ENCODE peak calls at places on chromosomes 4 and X, in eight cellular contexts. W is ELR; T is ureter; C is activated CD8-positive, alpha-beta memory T cell treated with anti-CD3 and anti-CD28 coated beads, Interleukin-2, amount 50 U/mL, for 48 hours; E is A549; N is suprapubic skin; B is mesendoderm; Q is HL-60. V is an unnamed sample.

GRCh38 chrX:109774136-109774535 is 41.1 kb upstream of the ACSL4 start:
- DNase-seq in N (no peak), B (no peak), W (no peak), C (no peak), T (no peak), Q (no peak), E (no peak), V (no peak)

GRCh38 chr4:110487873-110488272 is 11.9 kb downstream of the ENPEP start:
- DNase-seq in E (no peak), T (no peak), W (no peak), C (no peak), B (peak; percentile 28), N (no peak), Q (no peak), V (peak; percentile 19)

GRCh38 chrX:86507337-86507736 is 359.1 kb downstream of the DACH2 start:
- DNase-seq in Q (no peak), W (no peak), E (no peak), C (no peak), T (no peak), B (no peak), N (no peak), V (no peak)

GRCh38 chrX:22300130-22300529 is 27.4 kb downstream of the CBLL2 start:
- DNase-seq in C (no peak), T (no peak), E (peak; percentile 5), B (peak; percentile 41), W (peak; percentile 40), Q (no peak), N (no peak), V (peak; percentile 75)

GRCh38 chrX:107154787-107155620 is 36.4 kb upstream of the RBM41 start:
- DNase-seq in Q (no peak), W (peak; percentile 54), E (peak; percentile 30), N (no peak), T (no peak), B (peak; percentile 6), C (peak; percentile 49), V (peak; percentile 81)

GRCh38 chr4:182918791-182919302 is 1.7 kb upstream of the DCTD start:
- DNase-seq in N (no peak), Q (peak; percentile 10), B (no peak), C (no peak), T (no peak), W (no peak), E (no peak), V (no peak)

GRCh38 chr4:12360391-12360790 is 931.7 kb upstream of the HS3ST1 start:
- DNase-seq in W (no peak), T (no peak), N (no peak), C (no peak), B (no peak), E (no peak), Q (no peak), V (peak; percentile 38)

GRCh38 chr4:143359794-143360193 is 23.1 kb downstream of the GAB1 start:
- DNase-seq in E (no peak), T (no peak), N (no peak), Q (no peak), W (no peak), C (no peak), B (no peak), V (no peak)

GRCh38 chr4:24895461-24895860 is 17.4 kb downstream of the CCDC149 start:
- DNase-seq in T (no peak), E (no peak), C (no peak), B (no peak), Q (no peak), W (no peak), N (no peak), V (no peak)

GRCh38 chrX:54435121-54435520 is 5.1 kb upstream of the TSR2 start:
- DNase-seq in N (no peak), Q (no peak), T (no peak), W (no peak), B (no peak), E (no peak), C (no peak), V (no peak)

GRCh38 chrX:37423864-37424569 is 74.9 kb downstream of the PRRG1 start:
- DNase-seq in E (no peak), B (peak; percentile 16), N (no peak), Q (no peak), C (no peak), W (peak; percentile 24), T (no peak), V (peak; percentile 78)

GRCh38 chr4:169263791-169264392 is 6.9 kb downstream of the SH3RF1 start:
- DNase-seq in W (no peak), N (no peak), E (no peak), B (no peak), Q (no peak), C (no peak), T (no peak), V (no peak)

GRCh38 chr4:168408620-168409019 is 71.7 kb downstream of the DDX60L start:
- DNase-seq in N (peak; percentile 75), C (no peak), T (peak; percentile 52), B (no peak), W (peak; percentile 91), Q (no peak), E (peak; percentile 79), V (peak; percentile 86)

GRCh38 chr4:111501946-111502345 is 643.3 kb upstream of the FAM241A start:
- DNase-seq in C (no peak), B (no peak), Q (no peak), W (no peak), N (no peak), T (no peak), E (no peak), V (no peak)

GRCh38 chrX:65688403-65688881 is 21.0 kb downstream of the MSN start:
- DNase-seq in T (no peak), E (no peak), C (no peak), W (peak; percentile 66), B (no peak), Q (no peak), N (no peak), V (no peak)

GRCh38 chrX:109578916-109579315 is 42.3 kb downstream of the NXT2 start:
- DNase-seq in Q (no peak), B (no peak), E (no peak), C (no peak), N (no peak), W (no peak), T (no peak), V (no peak)

GRCh38 chrX:1453390-1453783 is 678 bp upstream of the ASMTL start:
- DNase-seq in Q (no peak), T (no peak), W (no peak), E (no peak), B (no peak), N (peak; percentile 94), C (no peak), V (no peak)

GRCh38 chrX:48989483-48989882 is 12.6 kb downstream of the GRIPAP1 start:
- DNase-seq in B (no peak), E (no peak), C (no peak), W (no peak), T (no peak), Q (no peak), N (no peak), V (no peak)

GRCh38 chrX:143466130-143466529 is 51.1 kb downstream of the SPANXN3 start:
- DNase-seq in W (no peak), N (no peak), C (no peak), B (no peak), E (no peak), T (no peak), Q (no peak), V (peak; percentile 3)

GRCh38 chrX:111646515-111646914 is 34.5 kb upstream of the ALG13 start:
- DNase-seq in T (no peak), N (no peak), W (no peak), E (no peak), C (no peak), Q (no peak), B (no peak), V (peak; percentile 15)

GRCh38 chrX:103797691-103798090 is 21.1 kb downstream of the PLP1 start:
- DNase-seq in E (no peak), C (no peak), T (no peak), N (no peak), Q (no peak), B (no peak), W (peak; percentile 7), V (peak; percentile 55)

GRCh38 chr4:152697284-152698011 is 17.7 kb upstream of the TMEM154 start:
- DNase-seq in T (no peak), N (no peak), B (no peak), E (no peak), C (no peak), Q (no peak), W (no peak), V (no peak)

GRCh38 chrX:71871367-71871766 is 39.3 kb upstream of the NHSL2 start:
- DNase-seq in N (no peak), Q (no peak), C (peak; percentile 50), W (no peak), E (no peak), B (peak; percentile 45), T (no peak), V (peak; percentile 32)

GRCh38 chrX:134949271-134949670 is 41.5 kb upstream of the SMIM10 start:
- DNase-seq in T (no peak), E (peak; percentile 67), N (no peak), W (peak; percentile 70), B (peak; percentile 32), C (no peak), Q (no peak), V (peak; percentile 49)

GRCh38 chrX:44908198-44908597 is 35.2 kb downstream of the KDM6A start:
- DNase-seq in Q (no peak), B (no peak), E (no peak), N (no peak), W (no peak), C (no peak), T (no peak), V (no peak)

GRCh38 chr4:7646384-7647061 is 211.8 kb upstream of the PSAPL1 start:
- DNase-seq in N (no peak), E (no peak), Q (no peak), W (no peak), B (no peak), C (no peak), T (no peak), V (no peak)

GRCh38 chr4:17373666-17374065 is 138.2 kb downstream of the QDPR start:
- DNase-seq in T (no peak), W (no peak), Q (no peak), B (no peak), E (no peak), N (no peak), C (no peak), V (no peak)

GRCh38 chr4:5753766-5754528 is 42.9 kb downstream of the EVC start:
- DNase-seq in E (peak; percentile 48), T (peak; percentile 75), C (no peak), N (no peak), W (peak; percentile 97), B (no peak), Q (no peak), V (peak; percentile 82)

GRCh38 chr4:21195682-21196081 is 495.4 kb downstream of the PACRGL start:
- DNase-seq in N (no peak), T (no peak), B (peak; percentile 26), C (no peak), W (no peak), Q (no peak), E (no peak), V (no peak)

GRCh38 chr4:111562811-111563210 is 582.4 kb upstream of the FAM241A start:
- DNase-seq in B (no peak), E (no peak), T (no peak), N (no peak), Q (no peak), W (peak; percentile 89), C (no peak), V (peak; percentile 83)

GRCh38 chrX:102723456-102723855 is 2.9 kb downstream of the GPRASP3 start:
- DNase-seq in T (no peak), Q (no peak), E (no peak), C (no peak), N (no peak), B (peak; percentile 79), W (peak; percentile 32), V (peak; percentile 9)